ENCODE peak calls at places on chromosomes 11 and 22, in four cellular contexts. M is heart left ventricle, T is A549, D is tibial nerve. I is an unnamed sample. For H3K4me1, the result is how much of the 10 kb centered on the place peaks cover.

GRCh38 chr11:15875934-15876333 is 480.4 kb downstream of the SOX6 start:
- DNase-seq in M (no peak), T (no peak), D (no peak), I (no peak)

GRCh38 chr11:121699801-121700200 is 247.0 kb upstream of the SORL1-AS1 start:
- DNase-seq in M (no peak), T (no peak), D (no peak), I (no peak)

GRCh38 chr11:92841719-92842118 is 127.7 kb upstream of the MTNR1B start:
- DNase-seq in M (no peak), T (no peak), D (no peak), I (no peak)

GRCh38 chr11:13328276-13328675 is 50.7 kb downstream of the BMAL1 start:
- DNase-seq in M (no peak), T (no peak), D (no peak), I (no peak)

GRCh38 chr11:74966651-74967050 is 17.6 kb downstream of the SPCS2 start:
- DNase-seq in M (no peak), T (no peak), D (no peak), I (no peak)

GRCh38 chr11:10943968-10944367 is 86.1 kb upstream of the ZBED5 start:
- DNase-seq in M (no peak), T (no peak), D (no peak), I (no peak)

GRCh38 chr11:8386134-8386864 is 122.6 kb upstream of the LMO1 start:
- DNase-seq in M (no peak), T (no peak), D (no peak), I (no peak)

GRCh38 chr22:39488563-39489083 is 13.5 kb upstream of the MIEF1 start:
- DNase-seq in M (no peak), T (no peak), D (no peak), I (no peak)

GRCh38 chr11:93653080-93653479 is 8.4 kb upstream of the CEP295 start:
- DNase-seq in M (no peak), T (no peak), D (no peak), I (no peak)

GRCh38 chr22:41512421-41513194 is 31.7 kb downstream of the POLR3H start:
- DNase-seq in M (no peak), T (peak), D (no peak), I (peak)

GRCh38 chr11:92224394-92225205 is at the start of gene FAT3:
- DNase-seq in M (peak), T (peak), D (no peak), I (peak)

GRCh38 chr11:121412000-121412587 is 40.0 kb upstream of the SORL1 start:
- DNase-seq in M (no peak), T (no peak), D (no peak), I (peak)

GRCh38 chr22:48396785-48397530 is 1430.7 kb downstream of the BRD1 start:
- DNase-seq in M (no peak), T (no peak), D (no peak), I (peak)

DNA sequence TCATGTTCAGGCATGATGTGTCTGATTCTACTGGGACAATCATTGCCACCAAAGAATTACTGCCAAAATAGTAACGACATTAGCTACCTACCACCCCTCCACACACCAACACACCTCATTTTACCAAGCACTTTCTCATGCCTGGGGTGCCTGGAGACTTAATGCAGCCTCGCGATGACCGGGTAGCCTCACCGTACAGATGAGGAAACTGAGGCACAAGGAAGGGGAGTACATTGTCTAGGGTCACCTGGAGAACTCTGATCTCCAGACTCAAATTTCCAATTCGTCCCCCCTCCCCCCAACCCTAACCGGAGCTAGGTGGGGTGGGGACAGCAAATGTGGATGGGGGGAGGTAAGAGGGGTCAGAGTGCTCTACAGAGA is 2.7 kb upstream of the RTN4RL2 start:
- DNase-seq in M (no peak), T (no peak), D (no peak), I (no peak)
- TF ChIP-seq CTCF in M (peak), T (no peak), D (no peak), I (no peak)

GRCh38 chr11:62667460-62667859 is 2.3 kb downstream of the CSKMT start:
- DNase-seq in M (no peak), T (no peak), D (no peak), I (no peak)

GRCh38 chr11:62664405-62665074 is 470 bp downstream of the C11orf98 start:
- DNase-seq in M (no peak), T (peak), D (no peak), I (no peak)

GRCh38 chr11:62665630-62666258 is 632 bp downstream of the CSKMT start:
- DNase-seq in M (peak), T (peak), D (peak), I (peak)

GRCh38 chr11:62665075-62665629 is at the start of the genes C11orf98 and CSKMT:
- DNase-seq in M (peak), T (peak), D (peak), I (peak)

GRCh38 chr11:62666259-62666926 is 1.3 kb downstream of the CSKMT start:
- DNase-seq in M (no peak), T (no peak), D (no peak), I (no peak)
- TF ChIP-seq POLR2A in M (no peak), T (no peak), D (no peak), I (no peak)

GRCh38 chr22:38248280-38248679 is 24.5 kb downstream of the TMEM184B start:
- DNase-seq in M (no peak), T (no peak), D (no peak), I (no peak)

GRCh38 chr22:38247713-38248112 is 25.1 kb downstream of the TMEM184B start:
- DNase-seq in M (no peak), T (no peak), D (no peak), I (no peak)

GRCh38 chr22:38246692-38247091 is 26.1 kb downstream of the TMEM184B start:
- DNase-seq in M (peak), T (no peak), D (peak), I (no peak)

GRCh38 chr22:38244106-38244505 is 28.7 kb downstream of the TMEM184B start:
- DNase-seq in M (no peak), T (no peak), D (no peak), I (no peak)

GRCh38 chr22:38246046-38246658 is 26.7 kb downstream of the TMEM184B start:
- DNase-seq in M (no peak), T (no peak), D (no peak), I (no peak)
- H3K4me1 ChIP-seq in M (under half), T (under half), D (under half), I (under half)

GRCh38 chr11:894575-895201 is 15.9 kb downstream of the CHID1 start:
- DNase-seq in M (no peak), T (no peak), D (no peak), I (no peak)
- TF ChIP-seq CTCF in M (no peak), T (no peak), D (no peak), I (no peak)

DNA sequence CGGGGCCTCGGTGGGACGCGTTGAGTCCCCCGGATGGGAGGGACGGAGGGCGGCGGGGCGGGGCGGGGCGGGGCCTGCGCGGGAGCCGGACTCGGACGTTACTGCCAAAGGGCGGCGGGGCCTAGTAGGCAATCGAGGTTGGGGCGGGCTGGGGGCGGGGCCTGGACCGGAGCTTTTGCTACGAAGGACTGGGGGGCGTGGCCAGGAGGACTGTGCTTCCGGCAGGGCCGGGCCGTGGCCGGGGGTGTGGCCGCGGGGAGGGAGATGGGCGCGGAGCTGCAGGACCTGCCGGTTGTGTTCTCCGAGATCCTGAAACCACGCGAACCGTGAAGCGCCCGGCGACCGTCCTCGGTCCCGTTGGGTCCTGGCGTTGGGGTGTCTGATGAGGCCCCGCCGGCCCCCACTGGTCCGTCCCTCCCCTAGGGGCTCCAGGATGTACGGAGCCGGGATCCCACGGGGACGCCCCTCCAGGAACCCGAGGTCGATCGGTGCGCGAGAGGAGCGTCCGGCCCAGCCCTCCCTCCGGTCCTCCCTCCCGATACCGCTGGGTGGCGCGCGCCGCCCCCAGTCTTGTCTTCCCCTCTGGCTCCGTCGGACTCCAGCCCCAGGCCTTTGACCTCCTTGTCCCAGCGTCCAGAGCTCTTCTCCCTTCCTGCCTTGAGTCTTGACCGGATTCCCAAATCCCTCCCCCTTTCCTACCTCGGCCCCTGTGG is 649 bp upstream of the NUDT8 start:
- DNase-seq in M (peak), T (peak), D (peak), I (peak)
- TF ChIP-seq POLR2A in M (no peak), T (peak), D (peak), I (peak)

DNA sequence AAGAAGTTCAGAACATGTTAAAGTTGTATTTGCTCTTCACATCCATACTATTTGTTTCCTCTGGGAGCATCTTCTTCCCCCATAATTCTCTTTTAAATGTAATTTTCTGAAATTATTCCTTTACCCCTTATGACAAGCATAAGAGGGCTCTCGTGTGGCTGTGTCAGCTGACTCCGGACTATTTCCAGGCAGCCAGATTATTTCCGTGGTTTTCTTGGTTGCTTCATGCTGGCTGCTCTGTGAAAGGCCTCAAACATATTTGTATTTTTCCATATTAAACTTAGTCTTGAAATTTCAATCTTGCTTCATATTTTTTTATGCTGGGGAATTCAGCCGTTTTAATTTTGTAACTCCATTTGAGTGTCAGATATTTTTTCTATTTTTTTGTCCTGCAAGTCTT is 2.8 kb upstream of the MMP1 start:
- DNase-seq in M (no peak), T (no peak), D (no peak), I (no peak)
- H3K4me1 ChIP-seq in M (under half), T (under half), D (under half), I (under half)

GRCh38 chr22:31451709-31452571 is 37.7 kb downstream of the EIF4ENIF1 start:
- DNase-seq in M (no peak), T (peak), D (no peak), I (no peak)
- TF ChIP-seq CTCF in M (peak), T (peak), D (no peak), I (peak)

GRCh38 chr22:37907036-37907954 is 1.2 kb downstream of the MICALL1 start:
- DNase-seq in M (no peak), T (no peak), D (no peak), I (no peak)
- TF ChIP-seq POLR2A in M (no peak), T (no peak), D (no peak), I (no peak)

GRCh38 chr11:125766251-125766650 is 12.4 kb downstream of the PATE2 start:
- DNase-seq in M (no peak), T (no peak), D (no peak), I (no peak)

GRCh38 chr11:125763483-125763882 is 15.1 kb downstream of the PATE2 start:
- DNase-seq in M (no peak), T (no peak), D (no peak), I (no peak)

DNA sequence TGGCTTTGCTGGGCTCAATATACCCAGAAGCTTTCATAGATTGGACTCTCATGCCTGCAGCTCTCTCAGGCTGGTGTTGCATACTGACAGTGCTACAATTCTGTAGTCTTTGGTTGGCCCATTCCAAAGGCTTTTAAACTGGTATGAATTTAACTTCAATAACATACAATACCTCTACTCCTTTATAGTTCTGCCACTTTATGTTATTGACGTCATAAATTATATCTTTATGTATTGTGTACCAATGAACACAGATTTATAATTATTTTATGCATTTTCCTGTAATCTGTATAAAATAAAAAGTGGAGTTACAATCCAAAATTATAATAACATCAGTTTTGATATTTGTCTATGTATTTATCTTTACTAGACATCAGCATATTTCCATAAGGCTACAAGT is 16.2 kb downstream of the PATE2 start:
- DNase-seq in M (no peak), T (no peak), D (no peak), I (no peak)
- H3K4me1 ChIP-seq in M (under half), T (under half), D (under half), I (under half)

I was measured in right lobe of liver.